ENCODE peak calls at places on chromosomes 13 and 19, in seven cellular contexts. L is effector memory CD4-positive, alpha-beta T cell; W is A549; V is posterior cingulate gyrus; T is activated B cell treated with CpG ODN at 0.5 μM for 24 hours; A is ascending aorta; Q is aorta. S is an unnamed sample.

GRCh38 chr13:40070357-40070756 is 414.9 kb downstream of the COG6 start:
- DNase-seq in T (no peak), V (no peak), W (no peak), L (no peak), A (no peak), Q (no peak), S (no peak)

GRCh38 chr13:33188093-33188882 is 97.3 kb downstream of the STARD13 start:
- DNase-seq in Q (no peak), T (no peak), W (no peak), L (no peak), A (no peak), V (no peak), S (no peak)

GRCh38 chr13:43908156-43909126 is 28.7 kb downstream of the LACC1 start:
- DNase-seq in T (no peak), A (no peak), L (no peak), W (peak), V (no peak), Q (no peak), S (peak)

GRCh38 chr13:50724438-50724837 is 119.1 kb downstream of the DLEU7 start:
- DNase-seq in L (no peak), Q (no peak), W (no peak), V (no peak), T (no peak), A (no peak), S (no peak)

GRCh38 chr13:90806905-90807304 is 540.6 kb upstream of the MIR17HG start:
- DNase-seq in W (no peak), T (no peak), A (no peak), Q (no peak), L (no peak), V (no peak), S (no peak)

GRCh38 chr19:29482855-29483640 is 42.7 kb upstream of the VSTM2B start:
- DNase-seq in A (no peak), W (no peak), L (no peak), Q (no peak), V (no peak), T (no peak), S (no peak)

GRCh38 chr19:28239270-28239669 is 973.7 kb downstream of the UQCRFS1 start:
- DNase-seq in T (no peak), W (peak), L (no peak), A (no peak), Q (no peak), V (no peak), S (peak)

GRCh38 chr19:9881720-9882119 is 46.6 kb downstream of the PIN1 start:
- DNase-seq in W (no peak), A (no peak), T (no peak), Q (no peak), L (no peak), V (peak), S (no peak)

GRCh38 chr19:6108721-6109633 is 1.3 kb downstream of the RFX2 start:
- DNase-seq in W (peak), T (peak), Q (peak), A (peak), L (peak), V (no peak), S (no peak)

GRCh38 chr19:41308450-41309224 is 1.3 kb upstream of the CCDC97 start:
- DNase-seq in W (peak), V (peak), T (peak), L (peak), Q (peak), A (peak), S (peak)

GRCh38 chr19:19280561-19280960 is 7.5 kb upstream of the TM6SF2 start:
- DNase-seq in L (no peak), T (no peak), V (peak), W (no peak), A (no peak), Q (no peak), S (no peak)

GRCh38 chr13:59982631-59983382 is 180.9 kb downstream of the DIAPH3 start:
- DNase-seq in T (no peak), Q (no peak), W (no peak), V (no peak), L (no peak), A (no peak), S (no peak)

GRCh38 chr13:106355866-106356265 is 179.6 kb downstream of the EFNB2 start:
- DNase-seq in A (no peak), W (no peak), V (no peak), T (no peak), Q (no peak), L (no peak), S (no peak)

GRCh38 chr19:17404015-17404414 is 1.4 kb downstream of the BST2 start:
- DNase-seq in V (no peak), Q (no peak), A (no peak), W (no peak), L (no peak), T (no peak), S (no peak)

GRCh38 chr19:4390017-4390861 is 10.1 kb downstream of the SH3GL1 start:
- DNase-seq in Q (peak), T (no peak), V (no peak), A (no peak), W (no peak), L (no peak), S (no peak)

GRCh38 chr19:45682117-45682516 is 9.6 kb downstream of the SNRPD2 start:
- DNase-seq in Q (no peak), A (no peak), W (no peak), V (no peak), L (no peak), T (no peak), S (no peak)

GRCh38 chr13:32537580-32538233 is 888 bp downstream of the N4BP2L2 start:
- DNase-seq in L (no peak), T (peak), A (no peak), W (peak), Q (peak), V (no peak), S (peak)

GRCh38 chr19:41175825-41176734 is 16.9 kb upstream of the CYP2S1 start:
- DNase-seq in A (no peak), Q (peak), L (peak), V (no peak), W (peak), T (no peak), S (peak)

GRCh38 chr13:26017932-26018690 is 33.7 kb downstream of the SHISA2 start:
- DNase-seq in T (no peak), V (no peak), A (no peak), Q (no peak), L (no peak), W (no peak), S (no peak)

GRCh38 chr19:52923782-52924593 is 760 bp upstream of the ZNF888 start:
- DNase-seq in V (peak), L (no peak), Q (peak), A (peak), T (no peak), W (no peak), S (no peak)

GRCh38 chr13:27293051-27293691 is 22.5 kb downstream of the RASL11A start:
- DNase-seq in T (no peak), W (no peak), Q (no peak), V (no peak), L (no peak), A (no peak), S (no peak)

GRCh38 chr19:17757125-17757524 is 5.8 kb downstream of the FCHO1 start:
- DNase-seq in V (peak), A (no peak), T (no peak), W (peak), Q (peak), L (no peak), S (no peak)

GRCh38 chr13:102089177-102089576 is 312.7 kb downstream of the FGF14 start:
- DNase-seq in T (no peak), Q (no peak), L (no peak), A (no peak), V (no peak), W (no peak), S (no peak)

GRCh38 chr19:46670874-46671273 is 9.9 kb upstream of the DACT3 start:
- DNase-seq in T (no peak), V (no peak), L (no peak), A (no peak), Q (no peak), W (no peak), S (no peak)

GRCh38 chr13:28499579-28499978 is 4.7 kb upstream of the FLT1 start:
- DNase-seq in A (no peak), V (no peak), T (no peak), L (no peak), W (no peak), Q (no peak), S (no peak)

GRCh38 chr19:7004313-7004931 is 16.8 kb downstream of the MBD3L2B start:
- DNase-seq in T (no peak), Q (no peak), L (no peak), W (peak), V (no peak), A (no peak), S (peak)

GRCh38 chr13:110913911-110914292 is 967 bp downstream of the ANKRD10 start:
- DNase-seq in T (no peak), Q (no peak), A (no peak), W (no peak), L (no peak), V (peak), S (peak)